ENCODE peak calls at places on chromosome 3, in six cellular contexts. S, O, M, V, D and T are unnamed samples.

GRCh38 chr3:35184775-35185174 is 454.6 kb upstream of the ARPP21 start:
- DNase-seq in S (no peak), D (peak; percentile 96), O (no peak), M (no peak), V (peak; percentile 78), T (no peak)

GRCh38 chr3:120743556-120744195 is 1.1 kb downstream of the GTF2E1 start:
- DNase-seq in S (no peak), M (no peak), O (no peak), V (no peak), D (peak; percentile 22), T (no peak)

GRCh38 chr3:53044371-53045106 is 1.3 kb downstream of the SFMBT1 start:
- DNase-seq in M (no peak), D (peak; percentile 42), O (peak; percentile 72), S (peak; percentile 37), V (peak; percentile 45), T (no peak)

GRCh38 chr3:188446014-188446413 is 292.1 kb downstream of the LPP start:
- DNase-seq in D (no peak), M (no peak), S (peak; percentile 26), V (no peak), O (no peak), T (no peak)

GRCh38 chr3:37086918-37087317 is 87.5 kb downstream of the LRRFIP2 start:
- DNase-seq in S (no peak), V (no peak), D (no peak), M (no peak), O (no peak), T (no peak)

GRCh38 chr3:66021731-66022131 is 17.0 kb downstream of the MAGI1 start:
- DNase-seq in S (no peak), M (no peak), O (no peak), V (no peak), D (no peak), T (no peak)

GRCh38 chr3:189629803-189630455 is 1.3 kb upstream of the TP63 start:
- DNase-seq in V (peak; percentile 9), S (peak; percentile 24), M (peak; percentile 21), D (peak; percentile 26), O (peak; percentile 71), T (no peak)

GRCh38 chr3:57228734-57229505 is 1.4 kb downstream of the APPL1 start:
- DNase-seq in M (no peak), O (no peak), D (peak; percentile 60), S (no peak), V (peak; percentile 45), T (no peak)

GRCh38 chr3:149564079-149564478 is 89.6 kb downstream of the TM4SF4 start:
- DNase-seq in S (no peak), M (no peak), D (no peak), V (peak; percentile 49), O (no peak), T (no peak)

GRCh38 chr3:134179508-134179907 is 71.2 kb downstream of the RYK start:
- DNase-seq in O (no peak), D (no peak), S (no peak), V (no peak), M (no peak), T (no peak)

GRCh38 chr3:179036226-179036625 is 35.4 kb downstream of the ZMAT3 start:
- DNase-seq in O (no peak), M (no peak), V (no peak), D (no peak), S (no peak), T (no peak)

GRCh38 chr3:36678216-36679013 is 85.9 kb downstream of the DCLK3 start:
- DNase-seq in M (no peak), D (peak; percentile 49), S (no peak), O (no peak), V (peak; percentile 62), T (no peak)

GRCh38 chr3:125375950-125376679 is 990 bp upstream of the ZNF148 start:
- DNase-seq in D (no peak), V (no peak), S (no peak), M (no peak), O (no peak), T (no peak)

GRCh38 chr3:84904819-84905555 is 53.8 kb upstream of the CADM2 start:
- DNase-seq in M (peak; percentile 46), O (no peak), V (no peak), D (no peak), S (no peak), T (no peak)

GRCh38 chr3:111613294-111613693 is 18.1 kb upstream of the ZBED2 start:
- DNase-seq in S (no peak), O (no peak), M (no peak), V (no peak), D (no peak), T (no peak)

GRCh38 chr3:145620002-145620401 is 541.0 kb downstream of the PLOD2 start:
- DNase-seq in S (no peak), M (no peak), V (no peak), D (no peak), O (no peak), T (no peak)

GRCh38 chr3:50708620-50709019 is 33.9 kb downstream of the DOCK3 start:
- DNase-seq in S (no peak), V (no peak), M (no peak), O (no peak), D (no peak), T (no peak)

GRCh38 chr3:54427951-54428871 is 305.9 kb downstream of the CACNA2D3 start:
- DNase-seq in M (peak; percentile 15), D (peak; percentile 84), S (peak; percentile 81), V (peak; percentile 76), O (no peak), T (peak; percentile 50)

GRCh38 chr3:36494461-36495109 is 114.3 kb downstream of the STAC start:
- DNase-seq in S (no peak), O (peak; percentile 68), V (peak; percentile 33), M (peak; percentile 34), D (peak; percentile 63), T (peak; percentile 23)

GRCh38 chr3:139434764-139435291 is 41.5 kb downstream of the RBP2 start:
- DNase-seq in O (no peak), M (no peak), D (peak; percentile 86), S (peak; percentile 34), V (no peak), T (peak; percentile 19)

GRCh38 chr3:17678116-17678741 is 64.2 kb downstream of the TBC1D5 start:
- DNase-seq in S (no peak), V (peak; percentile 52), D (peak; percentile 48), O (no peak), M (no peak), T (no peak)

GRCh38 chr3:183502782-183503181 is 52.7 kb downstream of the KLHL6 start:
- DNase-seq in O (no peak), S (peak; percentile 66), M (no peak), V (no peak), D (peak; percentile 50), T (no peak)

GRCh38 chr3:184299488-184300376 is 691 bp downstream of the PSMD2 start:
- DNase-seq in V (peak; percentile 38), S (no peak), O (no peak), D (peak; percentile 34), M (no peak), T (no peak)

GRCh38 chr3:38853021-38853420 is 37.0 kb upstream of the SCN10A start:
- DNase-seq in S (no peak), O (no peak), D (no peak), M (no peak), V (no peak), T (no peak)

DNA sequence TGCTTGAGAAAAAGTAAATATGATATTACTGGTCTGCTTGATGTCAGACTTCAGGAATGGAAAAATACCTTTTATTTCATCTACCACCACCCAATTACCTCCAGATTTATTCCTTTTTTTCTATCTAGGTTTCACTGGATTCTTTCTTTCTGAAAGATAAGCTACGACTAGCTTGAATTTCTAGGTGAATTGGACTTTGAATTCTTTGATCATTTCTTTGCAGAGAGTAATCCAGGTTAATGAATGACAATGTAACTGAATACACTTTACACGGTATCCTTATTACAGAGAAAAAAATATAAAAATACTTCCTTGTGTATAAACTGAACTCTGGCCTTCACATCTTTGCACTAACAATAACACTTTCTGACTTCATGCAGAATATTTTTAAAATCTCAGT is 59.5 kb upstream of the TRPC1 start:
- DNase-seq in D (no peak), S (no peak), M (no peak), V (no peak), O (no peak), T (no peak)
- H3K4me3 ChIP-seq in D (no peak overlapping the region), S (no peak overlapping the region), M (no peak overlapping the region), V (no peak overlapping the region), O (no peak overlapping the region), T (no peak overlapping the region)

DNA sequence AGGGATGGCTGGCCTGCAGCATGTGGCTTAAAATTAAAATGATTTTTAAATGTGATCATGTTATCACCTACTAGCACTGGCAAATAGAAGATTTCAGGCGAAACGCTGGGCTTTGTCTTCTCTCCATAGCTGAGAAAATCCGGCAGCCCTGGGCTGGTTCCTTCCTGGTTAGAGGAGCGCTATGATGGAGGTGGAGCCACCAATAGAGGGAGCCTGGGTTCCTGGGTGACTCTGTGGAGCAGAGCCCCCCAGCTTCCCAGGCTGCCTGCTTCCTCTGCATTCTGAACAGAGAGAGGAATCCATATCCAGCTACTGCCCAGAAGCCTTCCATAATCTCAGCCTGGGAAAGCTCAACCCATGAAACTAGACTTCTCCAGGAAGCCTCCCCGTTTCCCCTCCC is 32.6 kb upstream of the IQSEC1 start:
- DNase-seq in M (no peak), O (no peak), S (no peak), D (no peak), V (no peak), T (no peak)
- TF ChIP-seq CTCF in M (no peak), O (no peak), S (no peak), D (no peak), V (no peak), T (no peak)

GRCh38 chr3:177358968-177359600 is 161.8 kb upstream of the TBL1XR1 start:
- DNase-seq in O (peak; percentile 72), D (peak; percentile 14), M (peak; percentile 50), V (peak; percentile 50), S (peak; percentile 40), T (no peak)
- H3K4me3 ChIP-seq in O (peak overlapping the region; percentile 53), D (no peak overlapping the region), M (peak overlapping the region; percentile 60), V (no peak overlapping the region), S (peak overlapping the region; percentile 45), T (no peak overlapping the region)

GRCh38 chr3:129228891-129229585 is 20.4 kb upstream of the COPG1 start:
- DNase-seq in V (peak; percentile 69), S (no peak), M (no peak), D (peak; percentile 81), O (no peak), T (peak; percentile 41)

GRCh38 chr3:129226374-129226773 is 23.0 kb upstream of the COPG1 start:
- DNase-seq in S (peak; percentile 64), O (peak; percentile 80), V (peak; percentile 93), M (peak; percentile 91), D (peak; percentile 81), T (peak; percentile 83)

GRCh38 chr3:129230311-129231019 is 18.9 kb upstream of the COPG1 start:
- DNase-seq in M (no peak), O (no peak), V (peak; percentile 75), D (peak; percentile 73), S (no peak), T (no peak)

DNA sequence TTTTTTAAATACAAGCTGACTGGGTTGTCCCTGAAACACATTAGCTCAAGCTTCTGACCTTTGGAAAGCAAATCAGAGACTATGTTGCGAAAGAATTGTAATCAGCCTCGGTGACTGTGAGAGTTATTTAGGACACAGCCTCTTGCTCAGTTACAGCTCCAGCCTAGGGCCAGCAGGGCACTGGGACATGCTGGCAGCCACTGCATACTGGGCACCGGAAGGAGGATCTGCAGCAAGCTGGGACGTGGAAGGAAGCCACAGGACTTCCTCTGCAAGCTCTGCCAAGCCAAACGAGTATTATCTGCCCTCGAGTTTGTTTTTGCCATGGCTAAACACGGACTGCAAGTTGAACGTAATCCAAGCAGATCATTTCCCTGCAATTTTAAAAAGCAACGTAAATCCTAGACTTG is 24.4 kb upstream of the COPG1 start:
- DNase-seq in S (peak; percentile 91), V (peak; percentile 41), M (peak; percentile 89), D (peak; percentile 72), O (peak; percentile 89), T (peak; percentile 24)
- TF ChIP-seq CTCF in S (no peak), V (no peak), M (no peak), D (no peak), O (peak; percentile 10), T (no peak)